ENCODE peak calls at places on chromosomes 1 and 21, in four cellular contexts. One of them, this sample, is unnamed.

GRCh38 chr1:204621391-204621790 is 64.1 kb downstream of the LRRN2 start:
- DNase-seq in aorta: no peak
- DNase-seq in colonic mucosa: no peak
- DNase-seq in right cardiac atrium: no peak
- DNase-seq in this sample: no peak

GRCh38 chr1:147627435-147628110 is 42.8 kb downstream of the ACP6 start:
- DNase-seq in aorta: peak
- DNase-seq in colonic mucosa: peak
- DNase-seq in right cardiac atrium: peak
- DNase-seq in this sample: peak

GRCh38 chr1:6094801-6095505 is 49.3 kb downstream of the KCNAB2 start:
- DNase-seq in aorta: peak
- DNase-seq in colonic mucosa: no peak
- DNase-seq in right cardiac atrium: no peak
- DNase-seq in this sample: peak

GRCh38 chr1:119012383-119012782 is 24.2 kb upstream of the TBX15 start:
- DNase-seq in aorta: no peak
- DNase-seq in colonic mucosa: no peak
- DNase-seq in right cardiac atrium: no peak
- DNase-seq in this sample: no peak

GRCh38 chr1:68175621-68176398 is 56.5 kb downstream of the WLS start:
- DNase-seq in aorta: no peak
- DNase-seq in colonic mucosa: peak
- DNase-seq in right cardiac atrium: no peak
- DNase-seq in this sample: no peak

GRCh38 chr1:52424757-52425265 is 20.4 kb downstream of the PRPF38A start:
- DNase-seq in aorta: no peak
- DNase-seq in colonic mucosa: no peak
- DNase-seq in right cardiac atrium: no peak
- DNase-seq in this sample: no peak

GRCh38 chr1:25568834-25569598 is 25.6 kb downstream of the LDLRAP1 start:
- DNase-seq in aorta: peak
- DNase-seq in colonic mucosa: no peak
- DNase-seq in right cardiac atrium: peak
- DNase-seq in this sample: peak

GRCh38 chr1:198107041-198107440 is 49.8 kb upstream of the NEK7 start:
- DNase-seq in aorta: no peak
- DNase-seq in colonic mucosa: no peak
- DNase-seq in right cardiac atrium: no peak
- DNase-seq in this sample: no peak

GRCh38 chr1:219773775-219774174 is 154.6 kb downstream of the SLC30A10 start:
- DNase-seq in aorta: no peak
- DNase-seq in colonic mucosa: no peak
- DNase-seq in right cardiac atrium: no peak
- DNase-seq in this sample: no peak

GRCh38 chr1:36369061-36369470 is 16.7 kb downstream of the STK40 start:
- DNase-seq in aorta: peak
- DNase-seq in colonic mucosa: peak
- DNase-seq in right cardiac atrium: peak
- DNase-seq in this sample: peak

GRCh38 chr21:38863291-38863690 is 57.6 kb downstream of the ETS2 start:
- DNase-seq in aorta: no peak
- DNase-seq in colonic mucosa: no peak
- DNase-seq in right cardiac atrium: no peak
- DNase-seq in this sample: no peak

GRCh38 chr1:155176544-155177071 is 3.0 kb downstream of the TRIM46 start:
- DNase-seq in aorta: peak
- DNase-seq in colonic mucosa: peak
- DNase-seq in right cardiac atrium: peak
- DNase-seq in this sample: peak

GRCh38 chr1:95323117-95323516 is 89.1 kb downstream of the RWDD3 start:
- DNase-seq in aorta: no peak
- DNase-seq in colonic mucosa: no peak
- DNase-seq in right cardiac atrium: no peak
- DNase-seq in this sample: no peak

GRCh38 chr1:36207339-36207738 is 16.9 kb upstream of the THRAP3 start:
- DNase-seq in aorta: peak
- DNase-seq in colonic mucosa: no peak
- DNase-seq in right cardiac atrium: peak
- DNase-seq in this sample: peak

GRCh38 chr1:153534226-153534932 is 1.4 kb downstream of the S100A6 start:
- DNase-seq in aorta: no peak
- DNase-seq in colonic mucosa: no peak
- DNase-seq in right cardiac atrium: no peak
- DNase-seq in this sample: peak

GRCh38 chr1:156293895-156294294 is 1.6 kb downstream of the GLMP start:
- DNase-seq in aorta: no peak
- DNase-seq in colonic mucosa: no peak
- DNase-seq in right cardiac atrium: no peak
- DNase-seq in this sample: no peak

GRCh38 chr1:236280438-236281285 is 1.1 kb downstream of the ERO1B start:
- DNase-seq in aorta: no peak
- DNase-seq in colonic mucosa: peak
- DNase-seq in right cardiac atrium: no peak
- DNase-seq in this sample: no peak

GRCh38 chr1:154849645-154850131 is 20.4 kb downstream of the KCNN3 start:
- DNase-seq in aorta: no peak
- DNase-seq in colonic mucosa: no peak
- DNase-seq in right cardiac atrium: no peak
- DNase-seq in this sample: no peak

GRCh38 chr1:97427371-97427770 is 493.5 kb downstream of the DPYD start:
- DNase-seq in aorta: no peak
- DNase-seq in colonic mucosa: no peak
- DNase-seq in right cardiac atrium: no peak
- DNase-seq in this sample: no peak

GRCh38 chr1:48228156-48228555 is 5.6 kb downstream of the SLC5A9 start:
- DNase-seq in aorta: no peak
- DNase-seq in colonic mucosa: no peak
- DNase-seq in right cardiac atrium: no peak
- DNase-seq in this sample: no peak

GRCh38 chr1:93442276-93442675 is 5.6 kb upstream of the FNBP1L start:
- DNase-seq in aorta: no peak
- DNase-seq in colonic mucosa: peak
- DNase-seq in right cardiac atrium: no peak
- DNase-seq in this sample: no peak

GRCh38 chr1:161706483-161707347 is at the start of gene FCRLA:
- DNase-seq in aorta: no peak
- DNase-seq in colonic mucosa: no peak
- DNase-seq in right cardiac atrium: no peak
- DNase-seq in this sample: no peak

GRCh38 chr1:119673171-119673940 is 25.3 kb upstream of the ZNF697 start:
- DNase-seq in aorta: no peak
- DNase-seq in colonic mucosa: no peak
- DNase-seq in right cardiac atrium: no peak
- DNase-seq in this sample: no peak

GRCh38 chr1:5465281-5465680 is 526.9 kb downstream of the NPHP4 start:
- DNase-seq in aorta: no peak
- DNase-seq in colonic mucosa: no peak
- DNase-seq in right cardiac atrium: no peak
- DNase-seq in this sample: no peak

GRCh38 chr21:28256420-28256831 is 736.3 kb downstream of the LTN1 start:
- DNase-seq in aorta: no peak
- DNase-seq in colonic mucosa: no peak
- DNase-seq in right cardiac atrium: no peak
- DNase-seq in this sample: no peak

GRCh38 chr1:228368801-228369607 is 37.6 kb downstream of the TRIM11 start:
- DNase-seq in aorta: no peak
- DNase-seq in colonic mucosa: no peak
- DNase-seq in right cardiac atrium: peak
- DNase-seq in this sample: peak

GRCh38 chr1:230067441-230067870 is 418 bp downstream of the GALNT2 start:
- DNase-seq in aorta: peak
- DNase-seq in colonic mucosa: peak
- DNase-seq in right cardiac atrium: peak
- DNase-seq in this sample: peak

GRCh38 chr1:38671221-38671620 is 188.4 kb downstream of the RRAGC start:
- DNase-seq in aorta: no peak
- DNase-seq in colonic mucosa: no peak
- DNase-seq in right cardiac atrium: no peak
- DNase-seq in this sample: no peak

GRCh38 chr1:206658264-206658980 is 23.1 kb downstream of the DYRK3 start:
- DNase-seq in aorta: peak
- DNase-seq in colonic mucosa: no peak
- DNase-seq in right cardiac atrium: no peak
- DNase-seq in this sample: peak

GRCh38 chr1:205962821-205963221 is 19.6 kb upstream of the SLC26A9 start:
- DNase-seq in aorta: peak
- DNase-seq in colonic mucosa: no peak
- DNase-seq in right cardiac atrium: no peak
- DNase-seq in this sample: no peak

GRCh38 chr1:51304360-51304759 is 26.0 kb downstream of the TTC39A start:
- DNase-seq in aorta: no peak
- DNase-seq in colonic mucosa: no peak
- DNase-seq in right cardiac atrium: no peak
- DNase-seq in this sample: no peak

GRCh38 chr21:46617267-46618051 is 12.6 kb upstream of the S100B start:
- DNase-seq in aorta: no peak
- DNase-seq in colonic mucosa: no peak
- DNase-seq in right cardiac atrium: no peak
- DNase-seq in this sample: no peak

DNA sequence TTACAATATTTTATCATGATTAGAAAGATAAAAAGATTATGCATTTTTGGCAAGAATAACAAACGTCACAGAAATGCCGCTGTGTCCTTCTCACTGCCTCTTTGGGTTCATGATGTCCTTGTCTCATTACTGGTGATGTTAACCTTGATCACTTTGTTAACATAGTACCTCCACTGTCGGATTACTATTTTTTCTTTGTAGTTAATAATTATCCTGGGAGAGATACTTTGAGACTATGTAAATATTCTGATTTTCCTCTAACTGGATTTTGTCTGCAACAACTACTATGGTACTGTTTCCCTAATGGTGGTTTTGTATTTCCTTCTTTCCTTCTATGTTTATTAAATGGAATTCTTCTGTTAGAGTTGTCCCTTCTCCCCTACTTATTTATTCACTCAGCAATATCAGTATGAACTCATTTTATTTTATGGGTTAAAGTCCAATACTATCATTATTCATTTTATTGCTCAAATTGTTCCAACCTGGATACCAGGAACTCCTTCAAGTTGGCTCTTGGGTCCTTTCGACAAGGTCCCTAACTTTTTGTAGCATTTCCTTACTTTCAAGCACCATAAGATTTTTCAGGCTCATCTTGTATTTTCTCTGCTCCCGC is 4.1 kb downstream of the TOR1AIP2 start:
- DNase-seq in aorta: no peak
- DNase-seq in colonic mucosa: no peak
- DNase-seq in right cardiac atrium: no peak
- DNase-seq in this sample: no peak
- H3K4me3 ChIP-seq in aorta: no peak
- H3K4me3 ChIP-seq in colonic mucosa: no peak
- H3K4me3 ChIP-seq in right cardiac atrium: no peak
- H3K4me3 ChIP-seq in this sample: no peak

DNA sequence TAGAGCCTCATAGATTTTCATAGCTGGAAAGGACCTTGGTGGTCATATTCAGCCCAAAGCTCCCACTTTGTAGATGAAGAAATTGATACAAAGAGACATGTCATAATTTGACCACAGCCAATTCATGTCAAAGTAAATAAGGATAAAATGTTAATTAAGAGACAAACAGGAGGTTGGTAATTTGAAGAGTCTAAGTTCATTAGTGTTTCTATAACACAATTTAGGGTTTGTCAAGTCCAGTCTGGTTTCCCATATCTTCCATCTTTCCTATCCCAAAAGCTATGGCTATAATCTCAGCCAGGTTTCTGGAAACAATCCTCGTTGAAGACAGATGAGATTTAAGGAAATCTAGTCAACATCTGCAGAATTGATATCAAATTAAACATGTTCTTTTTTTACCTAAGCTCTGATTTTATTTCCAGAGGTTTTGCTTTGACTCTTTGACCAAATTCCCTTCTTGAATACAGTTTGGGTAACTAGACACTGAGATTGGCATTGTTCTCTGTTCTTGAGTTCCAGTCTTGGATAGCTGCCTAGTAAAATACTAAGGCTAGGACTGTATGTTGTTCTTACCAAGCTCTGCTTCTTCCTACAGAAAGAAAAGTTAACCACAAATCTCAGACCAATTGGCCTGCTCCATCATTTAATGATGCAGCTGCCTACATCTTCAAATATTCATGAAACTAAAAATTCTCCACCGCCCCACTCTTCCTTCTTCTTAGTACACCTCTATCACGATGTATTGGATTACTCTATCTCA is 62.0 kb downstream of the SLC44A5 start:
- DNase-seq in aorta: no peak
- DNase-seq in colonic mucosa: no peak
- DNase-seq in right cardiac atrium: no peak
- DNase-seq in this sample: no peak
- H3K4me3 ChIP-seq in aorta: no peak
- H3K4me3 ChIP-seq in colonic mucosa: no peak
- H3K4me3 ChIP-seq in right cardiac atrium: no peak
- H3K4me3 ChIP-seq in this sample: no peak

GRCh38 chr1:76278711-76279386 is 204.3 kb downstream of the ST6GALNAC3 start:
- DNase-seq in aorta: no peak
- DNase-seq in colonic mucosa: no peak
- DNase-seq in right cardiac atrium: no peak
- DNase-seq in this sample: no peak
- H3K4me3 ChIP-seq in aorta: peak
- H3K4me3 ChIP-seq in colonic mucosa: no peak
- H3K4me3 ChIP-seq in right cardiac atrium: no peak
- H3K4me3 ChIP-seq in this sample: no peak

GRCh38 chr1:17102232-17102631 is 17.0 kb downstream of the PADI2 start:
- DNase-seq in aorta: no peak
- DNase-seq in colonic mucosa: no peak
- DNase-seq in right cardiac atrium: no peak
- DNase-seq in this sample: no peak
- H3K4me3 ChIP-seq in aorta: no peak
- H3K4me3 ChIP-seq in colonic mucosa: no peak
- H3K4me3 ChIP-seq in right cardiac atrium: no peak
- H3K4me3 ChIP-seq in this sample: no peak

GRCh38 chr1:244054247-244054923 is 3.3 kb downstream of the ZBTB18 start:
- DNase-seq in aorta: peak
- DNase-seq in colonic mucosa: no peak
- DNase-seq in right cardiac atrium: no peak
- DNase-seq in this sample: no peak
- H3K4me3 ChIP-seq in aorta: no peak
- H3K4me3 ChIP-seq in colonic mucosa: no peak
- H3K4me3 ChIP-seq in right cardiac atrium: no peak
- H3K4me3 ChIP-seq in this sample: no peak

GRCh38 chr1:43978264-43978550 is 803 bp upstream of the B4GALT2 start:
- DNase-seq in aorta: no peak
- DNase-seq in colonic mucosa: no peak
- DNase-seq in right cardiac atrium: no peak
- DNase-seq in this sample: no peak
- H3K4me3 ChIP-seq in aorta: no peak
- H3K4me3 ChIP-seq in colonic mucosa: no peak
- H3K4me3 ChIP-seq in right cardiac atrium: no peak
- H3K4me3 ChIP-seq in this sample: peak

This sample was measured in psoas muscle.